ENCODE peak calls at places on chromosome 10, in six cellular contexts. S is HepG2, F is WTC11, L is A549, U is H1, Q is K562. P is an unnamed sample.

GRCh38 chr10:100683004-100683403 is 62.4 kb upstream of the PAX2 start:
- DNase-seq in L (no peak), Q (no peak), F (no peak), U (no peak), S (no peak), P (no peak)

GRCh38 chr10:58993480-58994221 is 182.8 kb upstream of the PHYHIPL start:
- DNase-seq in U (no peak), L (no peak), S (no peak), Q (no peak), F (no peak), P (no peak)

GRCh38 chr10:79933961-79934360 is 14.9 kb downstream of the SFTPD start:
- DNase-seq in L (no peak), S (peak), Q (no peak), F (no peak), U (no peak), P (peak)

GRCh38 chr10:78985973-78986372 is 82.8 kb upstream of the ZMIZ1 start:
- DNase-seq in S (no peak), U (no peak), L (no peak), Q (no peak), F (no peak), P (no peak)

GRCh38 chr10:86105181-86105580 is 261.4 kb downstream of the GRID1 start:
- DNase-seq in U (no peak), Q (no peak), L (no peak), F (no peak), S (no peak), P (no peak)

GRCh38 chr10:11243425-11244222 is 226.0 kb downstream of the CELF2 start:
- DNase-seq in S (no peak), Q (no peak), L (no peak), U (no peak), F (no peak), P (no peak)

GRCh38 chr10:47370878-47371277 is 13.2 kb downstream of the ZNF488 start:
- DNase-seq in S (no peak), U (peak), L (no peak), F (no peak), Q (no peak), P (no peak)

GRCh38 chr10:3152566-3152935 is 20.0 kb downstream of the PITRM1 start:
- DNase-seq in L (no peak), U (no peak), F (no peak), Q (no peak), S (no peak), P (no peak)

GRCh38 chr10:119357389-119358139 is 150.2 kb downstream of the GRK5 start:
- DNase-seq in F (no peak), L (no peak), U (no peak), Q (no peak), S (no peak), P (no peak)

GRCh38 chr10:116470768-116471415 is 43.2 kb downstream of the PNLIPRP3 start:
- DNase-seq in U (peak), Q (peak), S (peak), F (peak), L (peak), P (no peak)

GRCh38 chr10:110137142-110137545 is 70.3 kb upstream of the MXI1 start:
- DNase-seq in F (no peak), L (peak), U (no peak), S (peak), Q (peak), P (peak)

GRCh38 chr10:97174276-97174775 is 11.4 kb downstream of the SLIT1 start:
- DNase-seq in U (no peak), S (no peak), L (no peak), Q (no peak), F (no peak), P (no peak)

GRCh38 chr10:46551701-46552525 is 4.5 kb downstream of the GPRIN2 start:
- DNase-seq in F (peak), U (peak), S (no peak), L (no peak), Q (no peak), P (no peak)

GRCh38 chr10:72563327-72563932 is 62.4 kb downstream of the MICU1 start:
- DNase-seq in S (no peak), Q (no peak), U (no peak), L (no peak), F (no peak), P (peak)

GRCh38 chr10:82880776-82881175 is 1005.8 kb downstream of the NRG3 start:
- DNase-seq in L (no peak), Q (no peak), F (no peak), S (no peak), U (no peak), P (no peak)

GRCh38 chr10:35505241-35505873 is 99.8 kb upstream of the GJD4 start:
- DNase-seq in U (no peak), F (no peak), L (no peak), Q (no peak), S (peak), P (no peak)

GRCh38 chr10:63713191-63714144 is 192.3 kb downstream of the REEP3 start:
- DNase-seq in F (peak), Q (no peak), S (peak), U (peak), L (no peak), P (peak)

GRCh38 chr10:91201213-91201996 is 19.1 kb upstream of the PCGF5 start:
- DNase-seq in Q (no peak), S (no peak), U (no peak), F (no peak), L (no peak), P (no peak)

GRCh38 chr10:1992930-1993329 is 255.6 kb upstream of the ADARB2 start:
- DNase-seq in Q (no peak), S (no peak), L (no peak), F (no peak), U (no peak), P (no peak)

GRCh38 chr10:89543841-89544240 is 8.4 kb upstream of the SLC16A12 start:
- DNase-seq in F (no peak), U (no peak), S (peak), L (no peak), Q (no peak), P (no peak)

GRCh38 chr10:114526112-114526496 is 121.8 kb upstream of the AFAP1L2 start:
- DNase-seq in F (no peak), U (no peak), L (no peak), Q (no peak), S (no peak), P (no peak)

GRCh38 chr10:5970527-5970926 is 6.8 kb downstream of the IL15RA start:
- DNase-seq in L (no peak), U (no peak), S (no peak), F (no peak), Q (no peak), P (no peak)

GRCh38 chr10:44341901-44342300 is 43.0 kb downstream of the CXCL12 start:
- DNase-seq in Q (no peak), S (no peak), U (no peak), F (no peak), L (no peak), P (no peak)

DNA sequence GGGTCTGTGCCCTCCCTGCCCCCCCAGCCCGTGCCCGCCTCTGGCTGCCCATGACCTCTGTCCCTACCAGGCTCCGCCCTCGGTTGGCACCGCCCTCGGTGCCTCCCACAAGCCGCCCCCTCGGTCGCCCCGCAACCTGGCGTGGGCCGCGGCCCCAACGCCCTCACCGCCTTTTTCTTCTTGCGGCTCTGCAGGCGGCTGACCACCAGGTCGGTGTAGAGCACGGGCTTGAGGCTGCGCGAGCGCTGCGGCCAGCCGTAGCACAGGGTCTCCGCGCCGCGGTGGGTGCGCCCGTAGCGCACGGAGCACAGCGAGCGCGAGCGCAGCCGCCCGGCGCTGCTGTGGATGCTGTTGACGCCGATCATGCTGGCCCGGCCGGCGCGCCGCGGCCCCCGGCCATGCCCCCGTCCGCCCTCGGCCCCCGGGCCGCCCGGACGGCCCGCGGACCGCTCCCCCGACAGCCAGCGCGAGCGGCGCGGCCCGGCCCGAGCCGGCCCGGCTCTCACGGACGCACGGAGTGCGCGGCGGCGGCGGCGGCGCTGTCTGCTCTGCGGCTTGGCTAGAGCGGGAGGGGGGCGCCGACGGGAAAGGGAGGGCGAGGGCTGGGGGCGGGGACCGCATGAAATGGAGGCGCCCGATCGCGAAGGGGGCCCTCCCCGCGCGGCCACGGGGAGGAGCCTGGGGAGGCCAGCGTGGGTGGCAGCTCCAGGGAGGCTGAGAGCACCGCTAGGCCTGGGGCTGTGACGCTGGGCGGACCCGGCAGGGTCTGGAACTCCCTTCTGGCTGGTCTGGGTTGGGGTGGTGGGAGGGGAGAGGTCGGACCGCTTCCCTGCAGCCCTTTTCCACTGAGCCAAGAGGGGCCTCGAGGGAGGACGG is 9.6 kb downstream of the PSD start:
- DNase-seq in L (no peak), U (peak), S (no peak), Q (peak), F (peak), P (no peak)
- TF ChIP-seq JUN in L (no peak), U (no peak), S (no peak), Q (no peak), F (no peak), P (no peak)

GRCh38 chr10:123559823-123560092 is 106.4 kb upstream of the GPR26 start:
- DNase-seq in U (no peak), F (no peak), L (no peak), Q (no peak), S (no peak), P (no peak)
- TF ChIP-seq JUN in U (no peak), F (no peak), L (no peak), Q (no peak), S (no peak), P (no peak)

DNA sequence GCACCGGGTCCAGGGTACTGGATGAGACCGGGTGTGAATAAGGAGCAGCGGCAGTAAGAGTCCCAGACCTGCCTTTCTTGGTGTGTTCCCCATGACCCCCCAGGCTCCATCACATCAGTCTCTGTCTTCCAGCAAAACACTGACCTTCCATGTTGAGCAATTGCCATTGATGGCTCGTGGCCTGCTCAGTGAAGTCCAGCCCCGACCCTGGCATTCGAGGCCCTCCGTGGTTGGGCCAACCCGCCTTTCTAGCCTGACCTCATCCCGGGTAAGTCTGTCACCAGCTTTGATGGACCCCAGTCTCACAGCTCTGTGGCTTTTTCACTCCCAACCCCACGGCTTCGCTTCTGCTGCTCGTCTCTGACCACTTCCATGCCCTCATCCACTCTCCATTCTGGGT is 6.4 kb downstream of the MMP21 start:
- DNase-seq in L (no peak), U (no peak), S (no peak), F (no peak), Q (no peak), P (no peak)
- TF ChIP-seq JUN in L (no peak), U (no peak), S (no peak), F (no peak), Q (no peak), P (no peak)

DNA sequence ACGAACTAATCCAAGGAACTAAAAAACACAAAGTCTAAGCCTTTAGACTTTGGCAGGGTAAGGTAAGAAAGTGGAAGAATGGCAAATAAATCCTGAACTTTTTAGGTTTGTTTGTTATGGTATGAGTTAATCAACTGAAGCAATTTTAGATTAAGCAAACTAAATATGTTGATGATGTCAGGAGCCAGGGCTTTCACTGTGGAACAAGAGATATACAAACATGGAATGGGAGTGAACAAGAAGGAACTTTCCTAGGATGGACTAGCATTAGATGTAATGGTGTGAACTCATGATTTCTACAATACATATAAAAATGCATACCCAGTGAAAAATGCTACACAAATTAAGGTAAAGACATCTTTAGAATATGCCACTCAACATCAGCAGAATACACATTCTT is 35.8 kb downstream of the NT5C2 start:
- DNase-seq in L (no peak), Q (no peak), S (no peak), U (no peak), F (no peak), P (no peak)
- TF ChIP-seq JUN in L (no peak), Q (no peak), S (no peak), U (no peak), F (no peak), P (no peak)

DNA sequence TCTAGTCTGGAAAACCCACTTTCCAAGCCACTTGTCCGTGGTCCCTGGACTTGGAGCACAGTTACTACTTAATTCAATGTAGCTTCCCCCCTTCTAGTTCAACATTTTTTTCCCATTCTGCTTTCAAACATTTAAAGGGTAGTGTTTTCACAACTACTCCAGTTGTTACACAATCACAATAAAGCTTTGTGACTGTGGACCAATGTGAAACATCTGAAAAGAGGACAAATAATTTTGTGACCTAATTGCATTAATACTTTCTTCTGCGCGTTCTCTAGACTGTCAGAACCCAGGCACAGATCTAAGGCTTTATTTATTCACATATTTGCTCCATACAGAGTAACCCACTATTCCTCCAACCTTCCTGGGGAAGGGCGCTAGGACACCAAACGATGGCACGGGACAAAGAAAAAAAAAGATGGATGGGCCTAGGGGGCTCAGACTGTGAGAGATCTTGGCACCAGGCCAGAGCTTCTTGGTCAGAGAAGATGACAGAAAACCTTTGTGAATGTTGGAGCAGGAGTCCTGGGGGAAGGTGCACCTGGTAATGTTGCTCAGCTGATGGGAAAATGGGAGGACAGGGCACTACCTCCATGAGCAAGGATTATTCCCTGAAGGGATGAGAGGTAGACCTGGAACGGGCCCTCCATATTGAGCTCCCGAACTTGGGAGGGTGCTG is 1.3 kb upstream of the SH3PXD2A start:
- DNase-seq in F (no peak), U (no peak), L (no peak), S (peak), Q (no peak), P (no peak)
- TF ChIP-seq JUN in F (no peak), U (no peak), L (no peak), S (no peak), Q (no peak), P (no peak)

P was measured in endothelial cell of umbilical vein.